ENCODE peak calls at places on chromosomes 6 and 20, in six cellular contexts. One of them, this sample, is unnamed.

GRCh38 chr6:139376604-139377218 is 2.3 kb upstream of the CITED2 start:
- DNase-seq in psoas muscle: peak
- DNase-seq in CD4-positive, alpha-beta memory T cell: no peak
- DNase-seq in GM06990: no peak
- DNase-seq in fibroblast of lung: peak
- DNase-seq in DND-41: no peak
- DNase-seq in this sample: no peak

GRCh38 chr6:128807577-128807976 is 75.4 kb upstream of the LAMA2 start:
- DNase-seq in CD4-positive, alpha-beta memory T cell: peak
- DNase-seq in DND-41: no peak
- DNase-seq in GM06990: no peak
- DNase-seq in psoas muscle: no peak
- DNase-seq in fibroblast of lung: peak
- DNase-seq in this sample: peak

GRCh38 chr20:62360854-62361798 is 6.0 kb downstream of the LAMA5 start:
- DNase-seq in GM06990: no peak
- DNase-seq in psoas muscle: peak
- DNase-seq in CD4-positive, alpha-beta memory T cell: no peak
- DNase-seq in DND-41: no peak
- DNase-seq in fibroblast of lung: no peak
- DNase-seq in this sample: no peak

GRCh38 chr6:5706094-5707033 is 300.4 kb downstream of the NRN1 start:
- DNase-seq in DND-41: peak
- DNase-seq in CD4-positive, alpha-beta memory T cell: no peak
- DNase-seq in GM06990: no peak
- DNase-seq in fibroblast of lung: no peak
- DNase-seq in psoas muscle: no peak
- DNase-seq in this sample: peak

GRCh38 chr20:23399568-23400241 is 21.6 kb downstream of the NAPB start:
- DNase-seq in CD4-positive, alpha-beta memory T cell: no peak
- DNase-seq in psoas muscle: no peak
- DNase-seq in fibroblast of lung: peak
- DNase-seq in GM06990: no peak
- DNase-seq in DND-41: no peak
- DNase-seq in this sample: no peak

GRCh38 chr20:8082999-8083398 is 49.1 kb upstream of the PLCB1 start:
- DNase-seq in GM06990: no peak
- DNase-seq in fibroblast of lung: peak
- DNase-seq in CD4-positive, alpha-beta memory T cell: no peak
- DNase-seq in DND-41: no peak
- DNase-seq in psoas muscle: no peak
- DNase-seq in this sample: no peak

GRCh38 chr6:33384581-33385020 is 7.0 kb upstream of the KIFC1 start:
- DNase-seq in DND-41: no peak
- DNase-seq in psoas muscle: no peak
- DNase-seq in GM06990: no peak
- DNase-seq in fibroblast of lung: peak
- DNase-seq in CD4-positive, alpha-beta memory T cell: no peak
- DNase-seq in this sample: no peak

GRCh38 chr6:209432-210103 is 82.7 kb upstream of the DUSP22 start:
- DNase-seq in DND-41: no peak
- DNase-seq in psoas muscle: no peak
- DNase-seq in CD4-positive, alpha-beta memory T cell: peak
- DNase-seq in GM06990: peak
- DNase-seq in fibroblast of lung: no peak
- DNase-seq in this sample: no peak

GRCh38 chr6:97440590-97441176 is 157.7 kb upstream of the MMS22L start:
- DNase-seq in CD4-positive, alpha-beta memory T cell: no peak
- DNase-seq in DND-41: no peak
- DNase-seq in psoas muscle: no peak
- DNase-seq in fibroblast of lung: peak
- DNase-seq in GM06990: no peak
- DNase-seq in this sample: no peak

GRCh38 chr6:76803038-76803580 is 660.2 kb downstream of the HTR1B start:
- DNase-seq in fibroblast of lung: no peak
- DNase-seq in psoas muscle: no peak
- DNase-seq in DND-41: no peak
- DNase-seq in CD4-positive, alpha-beta memory T cell: no peak
- DNase-seq in GM06990: no peak
- DNase-seq in this sample: no peak

GRCh38 chr20:49119972-49120371 is 68.2 kb downstream of the STAU1 start:
- DNase-seq in GM06990: no peak
- DNase-seq in DND-41: no peak
- DNase-seq in psoas muscle: no peak
- DNase-seq in fibroblast of lung: no peak
- DNase-seq in CD4-positive, alpha-beta memory T cell: no peak
- DNase-seq in this sample: no peak

GRCh38 chr20:16556299-16556698 is 16.9 kb downstream of the KIF16B start:
- DNase-seq in GM06990: no peak
- DNase-seq in DND-41: no peak
- DNase-seq in fibroblast of lung: no peak
- DNase-seq in CD4-positive, alpha-beta memory T cell: no peak
- DNase-seq in psoas muscle: no peak
- DNase-seq in this sample: no peak

GRCh38 chr6:17478946-17479345 is 85.6 kb downstream of the CAP2 start:
- DNase-seq in CD4-positive, alpha-beta memory T cell: no peak
- DNase-seq in DND-41: no peak
- DNase-seq in fibroblast of lung: no peak
- DNase-seq in psoas muscle: no peak
- DNase-seq in GM06990: no peak
- DNase-seq in this sample: no peak

GRCh38 chr20:49054032-49054643 is 8.0 kb downstream of the CSE1L start:
- DNase-seq in GM06990: no peak
- DNase-seq in fibroblast of lung: peak
- DNase-seq in CD4-positive, alpha-beta memory T cell: no peak
- DNase-seq in DND-41: no peak
- DNase-seq in psoas muscle: no peak
- DNase-seq in this sample: no peak

GRCh38 chr20:10565191-10565921 is 108.4 kb downstream of the JAG1 start:
- DNase-seq in DND-41: no peak
- DNase-seq in psoas muscle: peak
- DNase-seq in fibroblast of lung: peak
- DNase-seq in CD4-positive, alpha-beta memory T cell: no peak
- DNase-seq in GM06990: no peak
- DNase-seq in this sample: no peak

GRCh38 chr6:110255356-110255755 is 75.1 kb downstream of the CDC40 start:
- DNase-seq in psoas muscle: no peak
- DNase-seq in fibroblast of lung: peak
- DNase-seq in DND-41: peak
- DNase-seq in CD4-positive, alpha-beta memory T cell: no peak
- DNase-seq in GM06990: peak
- DNase-seq in this sample: peak

GRCh38 chr20:36153754-36154695 is 515 bp upstream of the EPB41L1 start:
- DNase-seq in DND-41: no peak
- DNase-seq in psoas muscle: peak
- DNase-seq in GM06990: no peak
- DNase-seq in fibroblast of lung: peak
- DNase-seq in CD4-positive, alpha-beta memory T cell: no peak
- DNase-seq in this sample: no peak

GRCh38 chr6:30810813-30811329 is 66.5 kb upstream of the IER3 start:
- DNase-seq in CD4-positive, alpha-beta memory T cell: no peak
- DNase-seq in psoas muscle: no peak
- DNase-seq in fibroblast of lung: no peak
- DNase-seq in DND-41: no peak
- DNase-seq in GM06990: peak
- DNase-seq in this sample: no peak

GRCh38 chr6:30804333-30804732 is 60.0 kb upstream of the IER3 start:
- DNase-seq in fibroblast of lung: no peak
- DNase-seq in DND-41: no peak
- DNase-seq in CD4-positive, alpha-beta memory T cell: no peak
- DNase-seq in psoas muscle: no peak
- DNase-seq in GM06990: no peak
- DNase-seq in this sample: no peak

GRCh38 chr6:30801950-30802349 is 57.6 kb upstream of the IER3 start:
- DNase-seq in psoas muscle: no peak
- DNase-seq in DND-41: no peak
- DNase-seq in GM06990: no peak
- DNase-seq in fibroblast of lung: no peak
- DNase-seq in CD4-positive, alpha-beta memory T cell: no peak
- DNase-seq in this sample: no peak

GRCh38 chr6:30802731-30803130 is 58.4 kb upstream of the IER3 start:
- DNase-seq in CD4-positive, alpha-beta memory T cell: no peak
- DNase-seq in fibroblast of lung: no peak
- DNase-seq in GM06990: no peak
- DNase-seq in psoas muscle: no peak
- DNase-seq in DND-41: no peak
- DNase-seq in this sample: no peak

GRCh38 chr6:30806581-30807183 is 62.3 kb upstream of the IER3 start:
- DNase-seq in GM06990: no peak
- DNase-seq in DND-41: no peak
- DNase-seq in fibroblast of lung: no peak
- DNase-seq in psoas muscle: no peak
- DNase-seq in CD4-positive, alpha-beta memory T cell: no peak
- DNase-seq in this sample: no peak
- H3K4me3 ChIP-seq in GM06990: no peak
- H3K4me3 ChIP-seq in DND-41: no peak
- H3K4me3 ChIP-seq in fibroblast of lung: no peak
- H3K4me3 ChIP-seq in psoas muscle: no peak
- H3K4me3 ChIP-seq in CD4-positive, alpha-beta memory T cell: no peak
- H3K4me3 ChIP-seq in this sample: no peak

DNA sequence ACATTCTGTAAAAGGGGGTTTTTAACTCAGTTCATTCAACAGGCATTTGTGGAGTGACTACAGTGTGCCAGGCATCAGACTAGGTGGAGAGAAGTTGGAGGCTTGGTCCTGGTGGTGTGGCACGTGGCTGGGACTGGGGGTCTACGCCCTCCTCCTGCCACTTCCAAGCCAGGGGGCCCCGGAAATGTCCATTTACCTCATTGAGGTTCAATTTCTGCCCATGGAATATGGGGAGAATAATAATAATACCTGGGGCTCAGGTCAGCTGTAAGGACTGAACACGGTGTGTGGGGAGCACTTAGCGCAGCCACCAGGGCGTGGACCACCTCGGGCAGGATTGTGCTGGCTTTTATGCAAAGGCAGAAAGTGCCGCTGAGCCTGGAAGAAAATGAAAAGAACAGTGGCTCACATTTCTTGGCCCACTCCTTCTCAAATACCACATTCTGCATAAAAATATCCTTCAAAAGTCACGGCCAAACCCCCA is 229.4 kb downstream of the ANKRD60 start:
- DNase-seq in CD4-positive, alpha-beta memory T cell: no peak
- DNase-seq in GM06990: no peak
- DNase-seq in fibroblast of lung: no peak
- DNase-seq in DND-41: no peak
- DNase-seq in psoas muscle: no peak
- DNase-seq in this sample: no peak
- H3K4me3 ChIP-seq in CD4-positive, alpha-beta memory T cell: no peak
- H3K4me3 ChIP-seq in GM06990: no peak
- H3K4me3 ChIP-seq in fibroblast of lung: no peak
- H3K4me3 ChIP-seq in DND-41: no peak
- H3K4me3 ChIP-seq in psoas muscle: no peak
- H3K4me3 ChIP-seq in this sample: no peak

DNA sequence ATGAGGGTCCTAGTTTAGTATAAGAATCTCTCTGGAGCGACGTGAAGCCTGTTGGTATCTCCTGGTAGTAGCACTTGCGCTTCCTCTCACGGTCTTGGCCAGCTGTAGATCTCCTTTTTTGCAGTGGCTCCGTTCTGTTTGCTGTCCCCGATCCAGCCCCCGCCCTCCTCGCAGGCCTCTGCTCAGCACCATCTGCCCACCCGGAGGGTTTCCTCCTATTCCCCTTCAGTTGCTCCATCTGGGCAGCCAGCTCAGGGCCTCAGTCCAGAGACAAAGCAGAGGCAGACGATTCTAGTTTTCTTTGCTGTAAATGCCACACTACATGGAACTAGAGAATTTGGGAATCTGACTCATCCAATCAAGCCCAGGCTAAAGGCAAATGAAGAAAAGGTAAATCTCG is 126.6 kb downstream of the TIAM2 start:
- DNase-seq in fibroblast of lung: peak
- DNase-seq in CD4-positive, alpha-beta memory T cell: no peak
- DNase-seq in GM06990: no peak
- DNase-seq in psoas muscle: peak
- DNase-seq in DND-41: no peak
- DNase-seq in this sample: no peak
- H3K4me3 ChIP-seq in fibroblast of lung: no peak
- H3K4me3 ChIP-seq in CD4-positive, alpha-beta memory T cell: no peak
- H3K4me3 ChIP-seq in GM06990: no peak
- H3K4me3 ChIP-seq in psoas muscle: peak
- H3K4me3 ChIP-seq in DND-41: no peak
- H3K4me3 ChIP-seq in this sample: no peak

DNA sequence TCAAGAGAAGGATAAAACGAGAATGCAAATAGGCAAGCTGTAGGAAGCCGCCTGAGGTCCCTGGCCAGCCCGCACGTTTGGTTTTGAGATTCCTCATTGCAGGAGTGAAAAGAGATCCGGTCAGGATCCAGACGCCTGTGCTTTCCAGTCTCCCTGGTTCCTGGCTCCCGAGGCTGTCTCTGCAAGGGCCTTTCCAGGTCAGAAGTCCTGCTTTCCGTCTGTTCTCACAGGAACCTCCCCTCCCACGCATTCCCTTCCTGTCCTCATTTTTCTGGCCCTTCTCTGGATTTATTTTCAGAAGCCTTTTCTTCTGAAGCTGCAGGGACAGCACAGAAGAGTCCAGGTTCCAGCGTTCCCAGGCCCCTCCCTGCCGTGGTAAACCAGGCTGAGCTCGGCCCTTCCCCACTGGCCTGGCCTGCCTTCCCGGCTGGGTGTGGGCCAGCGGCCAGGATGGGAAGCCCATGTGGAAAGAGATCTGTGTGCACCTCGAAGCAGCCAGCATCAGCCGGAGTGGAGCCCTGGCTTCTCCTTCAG is 54.0 kb downstream of the TMEM242 start:
- DNase-seq in CD4-positive, alpha-beta memory T cell: no peak
- DNase-seq in GM06990: no peak
- DNase-seq in psoas muscle: peak
- DNase-seq in DND-41: no peak
- DNase-seq in fibroblast of lung: peak
- DNase-seq in this sample: no peak
- H3K4me3 ChIP-seq in CD4-positive, alpha-beta memory T cell: no peak
- H3K4me3 ChIP-seq in GM06990: no peak
- H3K4me3 ChIP-seq in psoas muscle: no peak
- H3K4me3 ChIP-seq in DND-41: no peak
- H3K4me3 ChIP-seq in fibroblast of lung: no peak
- H3K4me3 ChIP-seq in this sample: no peak

GRCh38 chr20:38806855-38807655 is 1.6 kb downstream of the PPP1R16B start:
- DNase-seq in GM06990: peak
- DNase-seq in DND-41: no peak
- DNase-seq in fibroblast of lung: no peak
- DNase-seq in psoas muscle: no peak
- DNase-seq in CD4-positive, alpha-beta memory T cell: peak
- DNase-seq in this sample: no peak
- H3K4me3 ChIP-seq in GM06990: peak
- H3K4me3 ChIP-seq in DND-41: no peak
- H3K4me3 ChIP-seq in fibroblast of lung: no peak
- H3K4me3 ChIP-seq in psoas muscle: peak
- H3K4me3 ChIP-seq in CD4-positive, alpha-beta memory T cell: peak
- H3K4me3 ChIP-seq in this sample: no peak